ENCODE peak calls at places on chromosome 1, in eight cellular contexts. C, K, A, N, W, D, V and Z are unnamed samples. For H3K4me1, the result is how much of the 10 kb centered on the place peaks cover.

GRCh38 chr1:29122662-29122986 is 1.1 kb downstream of the TMEM200B start:
- DNase-seq in C (peak), K (peak), A (no peak), N (peak), W (no peak), D (peak), V (peak), Z (peak)

GRCh38 chr1:15956150-15956549 is 19.8 kb downstream of the ZBTB17 start:
- DNase-seq in C (no peak), K (no peak), A (no peak), N (no peak), W (no peak), D (no peak), V (no peak), Z (no peak)

GRCh38 chr1:1171551-1172340 is 1.9 kb upstream of the TTLL10 start:
- DNase-seq in C (peak), K (no peak), A (no peak), N (no peak), W (peak), D (no peak), V (no peak), Z (peak)

GRCh38 chr1:53891021-53891420 is 1.4 kb upstream of the YIPF1 start:
- DNase-seq in C (no peak), K (no peak), A (no peak), N (no peak), W (no peak), D (no peak), V (no peak), Z (no peak)

GRCh38 chr1:77605246-77606026 is 77.0 kb downstream of the ZZZ3 start:
- DNase-seq in C (no peak), K (peak), A (no peak), N (peak), W (peak), D (no peak), V (peak), Z (peak)

GRCh38 chr1:65717815-65718454 is 74.8 kb upstream of the PDE4B start:
- DNase-seq in C (no peak), K (no peak), A (no peak), N (no peak), W (no peak), D (no peak), V (no peak), Z (peak)

GRCh38 chr1:226691257-226691656 is 47.8 kb downstream of the ITPKB start:
- DNase-seq in C (no peak), K (no peak), A (peak), N (no peak), W (no peak), D (no peak), V (no peak), Z (no peak)

GRCh38 chr1:46062651-46063319 is 69.6 kb downstream of the PIK3R3 start:
- DNase-seq in C (no peak), K (no peak), A (no peak), N (no peak), W (no peak), D (no peak), V (no peak), Z (peak)

GRCh38 chr1:8078176-8078671 is 52.1 kb upstream of the ERRFI1 start:
- DNase-seq in C (no peak), K (no peak), A (no peak), N (no peak), W (no peak), D (no peak), V (no peak), Z (no peak)

GRCh38 chr1:5980314-5981008 is 11.8 kb downstream of the NPHP4 start:
- DNase-seq in C (peak), K (peak), A (no peak), N (peak), W (peak), D (peak), V (no peak), Z (no peak)

GRCh38 chr1:67124455-67124854 is 10.3 kb downstream of the C1orf141 start:
- DNase-seq in C (no peak), K (no peak), A (no peak), N (no peak), W (no peak), D (no peak), V (no peak), Z (no peak)

GRCh38 chr1:116243673-116244101 is 129.4 kb upstream of the ATP1A1 start:
- DNase-seq in C (no peak), K (no peak), A (no peak), N (peak), W (no peak), D (no peak), V (no peak), Z (no peak)

GRCh38 chr1:223413216-223413615 is 20.0 kb downstream of the CCDC185 start:
- DNase-seq in C (no peak), K (no peak), A (no peak), N (no peak), W (no peak), D (no peak), V (no peak), Z (no peak)

GRCh38 chr1:207009182-207009850 is 23.2 kb downstream of the C1orf116 start:
- DNase-seq in C (no peak), K (no peak), A (no peak), N (no peak), W (no peak), D (no peak), V (no peak), Z (peak)

GRCh38 chr1:167482184-167482583 is 36.1 kb downstream of the CD247 start:
- DNase-seq in C (no peak), K (no peak), A (no peak), N (no peak), W (no peak), D (no peak), V (no peak), Z (no peak)

GRCh38 chr1:53108646-53109580 is 33.5 kb downstream of the SLC1A7 start:
- DNase-seq in C (no peak), K (no peak), A (no peak), N (no peak), W (no peak), D (no peak), V (no peak), Z (no peak)

GRCh38 chr1:180534199-180534598 is 24.6 kb upstream of the OVAAL start:
- DNase-seq in C (no peak), K (no peak), A (no peak), N (no peak), W (no peak), D (no peak), V (no peak), Z (no peak)

GRCh38 chr1:36304970-36305914 is 926 bp upstream of the SH3D21 start:
- DNase-seq in C (peak), K (no peak), A (no peak), N (no peak), W (no peak), D (no peak), V (no peak), Z (peak)

GRCh38 chr1:21384620-21385019 is 55.3 kb upstream of the NBPF3 start:
- DNase-seq in C (no peak), K (no peak), A (no peak), N (peak), W (no peak), D (no peak), V (no peak), Z (no peak)

GRCh38 chr1:3956527-3957170 is 56.6 kb upstream of the C1orf174 start:
- DNase-seq in C (no peak), K (no peak), A (no peak), N (no peak), W (no peak), D (no peak), V (no peak), Z (no peak)

GRCh38 chr1:97849350-97850339 is 71.2 kb downstream of the DPYD start:
- DNase-seq in C (no peak), K (no peak), A (no peak), N (no peak), W (no peak), D (no peak), V (no peak), Z (no peak)

GRCh38 chr1:30915491-30916230 is 7.1 kb upstream of the SDC3 start:
- DNase-seq in C (no peak), K (no peak), A (no peak), N (no peak), W (peak), D (no peak), V (peak), Z (no peak)

GRCh38 chr1:1360511-1361169 is 2.3 kb upstream of the MXRA8 start:
- DNase-seq in C (no peak), K (peak), A (no peak), N (no peak), W (peak), D (no peak), V (no peak), Z (peak)

GRCh38 chr1:4212796-4213195 is 312.7 kb upstream of the C1orf174 start:
- DNase-seq in C (no peak), K (no peak), A (no peak), N (no peak), W (no peak), D (no peak), V (no peak), Z (no peak)

GRCh38 chr1:30684881-30685795 is 38.2 kb downstream of the MATN1 start:
- DNase-seq in C (peak), K (no peak), A (peak), N (peak), W (peak), D (peak), V (peak), Z (peak)

GRCh38 chr1:78155121-78155520 is 109.4 kb downstream of the GIPC2 start:
- DNase-seq in C (no peak), K (no peak), A (no peak), N (no peak), W (no peak), D (peak), V (no peak), Z (no peak)

GRCh38 chr1:205581321-205581980 is 50.4 kb downstream of the ELK4 start:
- DNase-seq in C (no peak), K (no peak), A (no peak), N (no peak), W (peak), D (no peak), V (no peak), Z (peak)

GRCh38 chr1:102103645-102104044 is 106.9 kb upstream of the OLFM3 start:
- DNase-seq in C (no peak), K (no peak), A (no peak), N (no peak), W (no peak), D (no peak), V (no peak), Z (no peak)
- H3K4me1 ChIP-seq in C (under half), K (under half), A (under half), N (under half), W (under half), D (under half), V (under half), Z (under half)

DNA sequence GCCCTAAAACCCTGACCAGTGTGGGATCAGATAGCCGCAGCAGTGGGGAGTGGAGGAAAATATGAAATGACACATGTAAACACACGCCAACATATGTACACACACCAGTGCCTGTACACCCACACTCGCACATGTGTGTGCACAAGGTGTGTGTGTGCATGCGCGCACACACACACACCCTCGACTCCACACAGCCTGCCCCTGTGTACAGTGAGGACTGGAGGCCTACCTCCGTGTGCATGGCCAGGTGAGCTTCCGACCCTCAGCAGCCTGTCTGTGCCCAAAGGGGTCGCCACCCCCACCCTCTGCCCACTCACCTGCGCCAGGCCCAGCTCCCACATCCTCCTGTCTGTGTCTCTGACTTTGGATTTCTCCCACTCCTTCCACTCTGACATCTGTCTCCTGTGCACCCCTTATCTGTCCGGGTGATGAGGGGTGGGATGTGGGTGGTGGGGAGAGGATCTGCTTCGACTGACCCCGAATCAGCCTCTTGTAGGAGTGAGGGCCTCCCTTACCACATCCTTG is 31.7 kb downstream of the CITED4 start:
- DNase-seq in C (no peak), K (no peak), A (no peak), N (peak), W (no peak), D (no peak), V (no peak), Z (no peak)
- H3K4me1 ChIP-seq in C (under half), K (under half), A (under half), N (under half), W (under half), D (under half), V (under half), Z (under half)

GRCh38 chr1:234532511-234532922 is 53.5 kb upstream of the TARBP1 start:
- DNase-seq in C (no peak), K (no peak), A (no peak), N (no peak), W (no peak), D (no peak), V (no peak), Z (peak)
- H3K4me1 ChIP-seq in C (under half), K (half or more), A (under half), N (half or more), W (half or more), D (under half), V (under half), Z (under half)

GRCh38 chr1:12487520-12487919 is 130.5 kb downstream of the DHRS3 start:
- DNase-seq in C (no peak), K (no peak), A (no peak), N (no peak), W (no peak), D (no peak), V (no peak), Z (no peak)

GRCh38 chr1:12482999-12483398 is 135.0 kb downstream of the DHRS3 start:
- DNase-seq in C (no peak), K (no peak), A (no peak), N (no peak), W (no peak), D (no peak), V (no peak), Z (no peak)

GRCh38 chr1:12486401-12487005 is 131.5 kb downstream of the DHRS3 start:
- DNase-seq in C (no peak), K (peak), A (no peak), N (peak), W (peak), D (no peak), V (no peak), Z (no peak)

GRCh38 chr1:12488666-12489354 is 129.2 kb downstream of the DHRS3 start:
- DNase-seq in C (no peak), K (no peak), A (no peak), N (no peak), W (no peak), D (no peak), V (no peak), Z (no peak)

GRCh38 chr1:12485231-12486172 is 132.5 kb downstream of the DHRS3 start:
- DNase-seq in C (no peak), K (no peak), A (no peak), N (no peak), W (no peak), D (no peak), V (no peak), Z (no peak)
- H3K4me1 ChIP-seq in C (under half), K (under half), A (under half), N (under half), W (under half), D (under half), V (under half), Z (under half)

GRCh38 chr1:69406244-69406643 is 161.5 kb upstream of the LRRC7 start:
- DNase-seq in C (no peak), K (no peak), A (no peak), N (no peak), W (no peak), D (no peak), V (no peak), Z (no peak)
- H3K4me1 ChIP-seq in C (under half), K (under half), A (under half), N (under half), W (under half), D (under half), V (under half), Z (under half)

GRCh38 chr1:27476222-27476621 is 13.7 kb downstream of the WASF2 start:
- DNase-seq in C (no peak), K (no peak), A (no peak), N (no peak), W (no peak), D (no peak), V (no peak), Z (no peak)
- H3K4me1 ChIP-seq in C (under half), K (under half), A (under half), N (half or more), W (under half), D (under half), V (under half), Z (under half)